ENCODE peak calls at places on chromosomes 12 and 14, in four cellular contexts. S, F, X and G are unnamed samples.

GRCh38 chr12:40227447-40227846 is 2.6 kb downstream of the LRRK2 start:
- DNase-seq in S (no peak), F (no peak), X (no peak), G (no peak)

GRCh38 chr14:93332032-93332852 is 594 bp downstream of the BTBD7 start:
- DNase-seq in S (peak; percentile 72), F (peak; percentile 87), X (peak; percentile 93), G (peak; percentile 58)

GRCh38 chr14:34501004-34501580 is 38.4 kb downstream of the EAPP start:
- DNase-seq in S (no peak), F (no peak), X (no peak), G (no peak)

GRCh38 chr12:88729196-88729595 is 148.9 kb upstream of the KITLG start:
- DNase-seq in S (no peak), F (no peak), X (no peak), G (no peak)

GRCh38 chr12:95857799-95858198 is 953 bp upstream of the SNRPF start:
- DNase-seq in S (no peak), F (no peak), X (no peak), G (no peak)

GRCh38 chr14:34539407-34540180 is at the start of gene EAPP:
- DNase-seq in S (peak; percentile 99), F (peak; percentile 100), X (peak; percentile 100), G (peak; percentile 99)

GRCh38 chr12:113274848-113275247 is 53.6 kb downstream of the TPCN1 start:
- DNase-seq in S (no peak), F (no peak), X (no peak), G (no peak)

GRCh38 chr12:54416908-54417603 is 2.0 kb downstream of the ITGA5 start:
- DNase-seq in S (no peak), F (no peak), X (no peak), G (no peak)

GRCh38 chr14:52876311-52876710 is 74.5 kb downstream of the FERMT2 start:
- DNase-seq in S (no peak), F (no peak), X (no peak), G (no peak)

GRCh38 chr12:109937371-109937770 is 37.3 kb downstream of the TCHP start:
- DNase-seq in S (no peak), F (no peak), X (no peak), G (no peak)

GRCh38 chr12:38139456-38139855 is 177.1 kb upstream of the ALG10B start:
- DNase-seq in S (no peak), F (no peak), X (no peak), G (no peak)

GRCh38 chr12:116037941-116038837 is 239.3 kb downstream of the MED13L start:
- DNase-seq in S (peak; percentile 16), F (no peak), X (no peak), G (no peak)

GRCh38 chr14:64601571-64601970 is 51.8 kb downstream of the PPP1R36 start:
- DNase-seq in S (no peak), F (no peak), X (no peak), G (no peak)

GRCh38 chr14:51224551-51224950 is 15.5 kb upstream of the TMX1 start:
- DNase-seq in S (no peak), F (no peak), X (no peak), G (no peak)

GRCh38 chr12:132535046-132535445 is 45.1 kb downstream of the FBRSL1 start:
- DNase-seq in S (no peak), F (no peak), X (no peak), G (no peak)

GRCh38 chr12:32305163-32305562 is 94.2 kb upstream of the FGD4 start:
- DNase-seq in S (no peak), F (no peak), X (no peak), G (peak; percentile 60)

GRCh38 chr14:74980398-74980745 is 22.3 kb upstream of the EIF2B2 start:
- DNase-seq in S (no peak), F (no peak), X (no peak), G (no peak)

GRCh38 chr14:74978416-74978947 is 23.1 kb upstream of the PGF start:
- DNase-seq in S (no peak), F (no peak), X (no peak), G (no peak)

GRCh38 chr14:74979442-74980397 is 23.0 kb upstream of the EIF2B2 start:
- DNase-seq in S (no peak), F (no peak), X (no peak), G (no peak)

GRCh38 chr14:74977901-74978385 is 22.5 kb upstream of the PGF start:
- DNase-seq in S (no peak), F (no peak), X (no peak), G (no peak)

DNA sequence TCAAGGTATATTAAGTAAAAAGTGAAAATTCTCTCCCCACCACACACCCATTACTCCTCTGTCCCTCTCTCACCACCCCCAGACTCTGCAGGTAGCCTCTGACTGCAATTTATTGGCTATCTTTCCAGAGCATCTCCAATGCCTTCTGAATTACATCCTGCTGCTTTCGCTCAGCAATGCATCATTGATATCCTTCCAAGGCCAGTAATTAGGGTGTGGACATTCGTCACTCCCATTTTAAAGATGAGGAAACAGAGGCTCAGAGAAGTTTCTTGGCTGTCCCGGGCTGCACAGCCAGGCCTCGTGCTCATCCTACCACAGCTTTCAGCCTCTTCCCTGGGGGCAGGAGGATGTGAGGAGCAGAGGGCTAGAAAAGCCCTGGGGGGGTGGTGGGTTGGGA is 23.6 kb upstream of the PGF start:
- DNase-seq in S (no peak), F (no peak), X (no peak), G (no peak)
- H3K4me3 ChIP-seq in S (no peak overlapping the region), F (no peak overlapping the region), X (no peak overlapping the region), G (no peak overlapping the region)

GRCh38 chr12:23099104-23099503 is 474.1 kb downstream of the ETNK1 start:
- DNase-seq in S (no peak), F (no peak), X (no peak), G (no peak)

GRCh38 chr12:23088594-23088993 is 463.6 kb downstream of the ETNK1 start:
- DNase-seq in S (no peak), F (no peak), X (no peak), G (no peak)

GRCh38 chr12:23098110-23099049 is 473.4 kb downstream of the ETNK1 start:
- DNase-seq in S (no peak), F (no peak), X (no peak), G (no peak)

GRCh38 chr12:23096321-23096720 is 471.4 kb downstream of the ETNK1 start:
- DNase-seq in S (no peak), F (no peak), X (no peak), G (no peak)

DNA sequence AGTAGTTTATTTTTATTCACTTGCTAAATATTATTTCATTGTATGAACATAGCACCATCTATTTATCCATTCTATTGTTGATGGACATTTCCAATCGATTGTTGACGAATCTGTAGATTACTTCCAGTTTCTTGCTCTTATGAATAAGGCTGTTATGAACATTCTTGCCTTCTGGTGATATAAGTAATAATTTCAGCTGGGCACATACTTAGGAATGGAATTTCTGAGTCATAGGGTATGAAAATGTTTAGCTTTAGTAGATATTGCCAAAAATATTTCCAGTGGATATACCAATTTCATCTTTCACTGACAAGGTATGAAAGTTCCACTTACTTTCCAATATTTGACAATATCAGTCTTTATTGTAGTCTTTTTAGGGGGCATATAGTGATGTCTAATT is 468.5 kb downstream of the ETNK1 start:
- DNase-seq in S (no peak), F (no peak), X (no peak), G (no peak)
- TF ChIP-seq CTCF in S (no peak), F (no peak), X (no peak), G (no peak)

GRCh38 chr14:101731187-101732080 is 30.1 kb upstream of the PPP2R5C start:
- DNase-seq in S (peak; percentile 92), F (peak; percentile 90), X (peak; percentile 90), G (peak; percentile 93)
- H3K4me3 ChIP-seq in S (no peak overlapping the region), F (peak overlapping the region; percentile 11), X (peak overlapping the region; percentile 8), G (no peak overlapping the region)

DNA sequence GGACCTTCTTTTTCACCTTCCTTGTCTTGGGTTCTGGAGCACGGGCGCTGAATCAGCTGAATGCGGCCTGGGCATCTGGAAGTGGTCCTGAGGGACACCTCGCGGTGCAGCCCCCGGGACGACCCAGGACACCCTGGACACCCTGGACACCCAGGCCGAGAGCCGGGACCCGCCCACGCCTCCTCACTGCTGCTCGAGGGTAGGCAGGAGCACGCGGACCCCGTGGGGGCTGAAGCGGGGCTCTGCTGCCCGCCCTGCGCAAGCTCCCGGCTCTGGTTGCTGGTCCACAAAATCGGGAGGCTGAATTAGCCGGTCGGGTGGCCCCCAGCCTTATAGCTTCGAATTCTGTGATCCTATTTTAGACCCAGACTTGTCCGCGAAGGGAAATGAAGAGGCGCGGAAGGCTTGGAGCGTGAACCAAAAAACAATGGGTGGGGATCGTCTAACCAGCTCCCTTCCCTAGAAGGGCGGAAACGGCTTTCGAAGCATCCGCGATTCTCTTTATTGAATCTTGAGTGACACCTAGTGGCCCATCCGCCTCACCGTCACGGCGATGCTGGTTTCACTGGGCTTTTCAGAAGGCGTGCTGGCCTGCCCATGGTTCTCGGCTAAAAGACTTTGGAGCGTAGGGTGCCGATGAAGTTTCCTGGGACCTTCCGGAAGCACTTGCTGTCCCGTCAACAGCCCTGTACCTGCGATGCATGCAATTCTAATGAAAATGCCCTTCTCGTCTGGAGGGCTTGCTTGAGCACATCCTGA is 46.3 kb upstream of the PLXNC1 start:
- DNase-seq in S (peak; percentile 86), F (peak; percentile 89), X (peak; percentile 95), G (peak; percentile 95)
- TF ChIP-seq CTCF in S (peak; percentile 75), F (peak; percentile 84), X (peak; percentile 85), G (peak; percentile 56)

DNA sequence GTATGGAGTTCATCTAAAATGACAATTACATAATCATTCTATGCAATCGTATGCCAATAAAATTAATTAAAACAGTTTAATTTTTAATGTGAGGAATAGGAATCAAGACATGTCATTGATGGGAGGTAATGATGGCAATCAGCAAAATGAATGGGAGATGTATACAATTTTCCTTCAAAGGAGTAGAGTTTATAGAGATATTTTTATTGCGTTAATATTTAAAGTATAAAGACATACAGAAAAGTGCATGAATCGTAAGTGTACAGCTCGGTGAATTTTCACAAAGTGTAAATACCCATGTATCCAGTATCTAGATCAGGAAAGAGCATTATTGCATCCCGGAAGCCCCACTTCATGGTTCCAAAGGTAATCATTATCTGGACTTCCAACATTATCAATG is 1.2 kb downstream of the MIPOL1 start:
- DNase-seq in S (no peak), F (no peak), X (no peak), G (no peak)
- H3K4me3 ChIP-seq in S (no peak overlapping the region), F (no peak overlapping the region), X (no peak overlapping the region), G (no peak overlapping the region)

GRCh38 chr14:59629384-59630158 is 53.0 kb upstream of the CCDC175 start:
- DNase-seq in S (no peak), F (no peak), X (no peak), G (no peak)

GRCh38 chr14:59631237-59631636 is 54.6 kb upstream of the CCDC175 start:
- DNase-seq in S (no peak), F (no peak), X (no peak), G (no peak)

GRCh38 chr14:59630281-59630963 is 53.8 kb upstream of the CCDC175 start:
- DNase-seq in S (peak; percentile 4), F (no peak), X (no peak), G (no peak)

GRCh38 chr14:59634617-59635016 is 58.0 kb upstream of the CCDC175 start:
- DNase-seq in S (no peak), F (no peak), X (no peak), G (no peak)

GRCh38 chr14:59632381-59632780 is 55.8 kb upstream of the CCDC175 start:
- DNase-seq in S (peak; percentile 22), F (no peak), X (no peak), G (peak; percentile 69)
- TF ChIP-seq CTCF in S (no peak), F (peak; percentile 53), X (peak; percentile 21), G (peak; percentile 27)